ENCODE peak calls at places on chromosomes 13 and 19, in nine cellular contexts. A is WTC11; N is A549; H is stimulated activated CD8-positive, alpha-beta memory T cell treated with anti-CD3 and anti-CD28 coated beads, Interleukin-4, amount 100 ng/mL, for 4 hours; X is stimulated activated naive B cell treated with anti-CD40 and anti-IgM and Interleukin-4, amounts not matched to agents 10 μg/mL and 1 μg/mL and 100 μg/mL, for 72 hours; B is Calu3; W is NCI-H345; T is aorta; U is heart right ventricle. S is an unnamed sample.

GRCh38 chr19:18060472-18060871 is 26.3 kb downstream of the IL12RB1 start:
- DNase-seq in A (no peak), X (no peak), H (no peak), W (no peak), N (no peak), B (no peak), U (no peak), T (no peak), S (no peak)

GRCh38 chr13:81381560-81381959 is 1040.6 kb upstream of the SPRY2 start:
- DNase-seq in T (no peak), X (no peak), B (no peak), H (no peak), U (no peak), A (no peak), W (no peak), N (no peak), S (no peak)

GRCh38 chr13:79631260-79631659 is 150.3 kb downstream of the NDFIP2 start:
- DNase-seq in A (no peak), U (peak), W (no peak), H (no peak), T (no peak), N (peak), X (no peak), B (peak), S (no peak)

GRCh38 chr19:46618670-46619231 is 6.1 kb downstream of the PTGIR start:
- DNase-seq in N (no peak), X (peak), B (no peak), W (peak), T (no peak), A (no peak), U (no peak), H (no peak), S (no peak)

GRCh38 chr13:37085656-37086055 is 19.8 kb downstream of the CSNK1A1L start:
- DNase-seq in W (no peak), U (no peak), X (no peak), B (no peak), H (no peak), A (no peak), T (no peak), N (no peak), S (no peak)

GRCh38 chr13:37369618-37370017 is 228.9 kb downstream of the POSTN start:
- DNase-seq in U (no peak), H (no peak), W (no peak), A (no peak), T (no peak), X (no peak), N (no peak), B (no peak), S (no peak)

GRCh38 chr13:94967183-94968039 is 255.1 kb upstream of the SOX21 start:
- DNase-seq in W (no peak), B (peak), U (no peak), T (no peak), X (no peak), N (peak), A (peak), H (no peak), S (no peak)

GRCh38 chr19:45140533-45140932 is 20.2 kb downstream of the NKPD1 start:
- DNase-seq in A (no peak), U (no peak), W (no peak), X (no peak), T (no peak), N (no peak), B (no peak), H (no peak), S (no peak)

GRCh38 chr19:1251233-1251502 is 2.8 kb downstream of the MIDN start:
- DNase-seq in W (peak), B (no peak), U (peak), A (no peak), X (no peak), H (no peak), N (peak), T (peak), S (peak)

GRCh38 chr19:35783469-35784400 is 8.4 kb downstream of the ARHGAP33 start:
- DNase-seq in B (no peak), N (no peak), W (no peak), A (peak), U (no peak), T (no peak), X (no peak), H (no peak), S (no peak)

GRCh38 chr13:34066344-34066743 is 248.4 kb downstream of the RFC3 start:
- DNase-seq in A (no peak), T (no peak), X (no peak), N (no peak), H (no peak), B (no peak), U (no peak), W (no peak), S (no peak)

GRCh38 chr13:100588350-100589177 is at the start of gene GGACT:
- DNase-seq in U (peak), X (peak), N (peak), A (peak), B (peak), T (peak), W (peak), H (peak), S (peak)

GRCh38 chr13:99656092-99656745 is 154.9 kb downstream of the TM9SF2 start:
- DNase-seq in X (peak), U (peak), T (peak), H (peak), W (peak), A (peak), B (peak), N (peak), S (peak)

GRCh38 chr19:54412877-54413276 is 2.4 kb upstream of the TTYH1 start:
- DNase-seq in N (peak), A (no peak), B (no peak), U (no peak), H (no peak), X (no peak), T (no peak), W (no peak), S (no peak)

GRCh38 chr19:17125728-17126677 is 50.4 kb downstream of the MYO9B start:
- DNase-seq in H (peak), W (no peak), B (no peak), A (no peak), T (peak), U (peak), N (no peak), X (peak), S (no peak)

GRCh38 chr13:44801990-44802389 is 187.3 kb downstream of the NUFIP1 start:
- DNase-seq in T (peak), W (no peak), U (no peak), N (peak), A (no peak), H (no peak), B (peak), X (no peak), S (no peak)

GRCh38 chr19:33275933-33276619 is 26.3 kb downstream of the CEBPA start:
- DNase-seq in T (no peak), U (no peak), H (no peak), B (no peak), X (no peak), N (no peak), W (no peak), A (no peak), S (peak)

GRCh38 chr13:18978447-18978846 is 203.2 kb downstream of the TUBA3C start:
- DNase-seq in N (no peak), A (no peak), U (peak), X (no peak), B (no peak), W (no peak), T (no peak), H (no peak), S (no peak)

GRCh38 chr13:114211446-114211845 is 23.3 kb upstream of the CDC16 start:
- DNase-seq in U (no peak), B (no peak), X (no peak), H (no peak), N (no peak), T (no peak), A (no peak), W (peak), S (no peak)